ENCODE peak calls at places on chromosomes 12 and 14, in ten cellular contexts. B, W, R, C, L, F, S, Z, G and T are unnamed samples.

GRCh38 chr14:59154383-59154782 is 34.1 kb upstream of the DAAM1 start:
- DNase-seq in W (no peak), F (no peak), G (no peak), Z (no peak), B (no peak), S (no peak), L (no peak), R (no peak), C (no peak), T (no peak)

GRCh38 chr12:92466391-92467305 is 236.1 kb upstream of the PLEKHG7 start:
- DNase-seq in B (no peak), S (no peak), R (no peak), C (no peak), G (peak; percentile 62), W (no peak), Z (no peak), F (peak; percentile 53), L (no peak), T (no peak)

GRCh38 chr12:14283489-14284144 is 81.9 kb upstream of the ATF7IP start:
- DNase-seq in G (no peak), W (no peak), R (no peak), B (no peak), S (no peak), L (no peak), F (no peak), Z (no peak), C (no peak), T (no peak)

GRCh38 chr14:61854898-61855297 is 92.7 kb downstream of the SNAPC1 start:
- DNase-seq in R (no peak), G (no peak), C (no peak), S (no peak), B (no peak), Z (no peak), L (no peak), W (no peak), F (no peak), T (no peak)

GRCh38 chr12:11581179-11581755 is 68.2 kb upstream of the ETV6 start:
- DNase-seq in Z (peak; percentile 75), S (peak; percentile 86), R (peak; percentile 77), L (peak; percentile 75), C (peak; percentile 46), B (peak; percentile 72), W (no peak), F (peak; percentile 75), G (peak; percentile 78), T (peak; percentile 87)

GRCh38 chr14:72597834-72598233 is 296.1 kb downstream of the DPF3 start:
- DNase-seq in S (no peak), Z (no peak), L (no peak), G (no peak), F (no peak), W (no peak), C (no peak), B (no peak), R (no peak), T (no peak)

GRCh38 chr14:63155511-63156189 is 48.6 kb upstream of the RHOJ start:
- DNase-seq in C (no peak), S (no peak), L (no peak), Z (no peak), F (no peak), B (no peak), G (peak; percentile 68), R (peak; percentile 4), W (no peak), T (no peak)

GRCh38 chr12:113889076-113889475 is 77.0 kb downstream of the RBM19 start:
- DNase-seq in B (no peak), L (peak; percentile 13), W (no peak), S (no peak), C (no peak), R (no peak), Z (no peak), G (peak; percentile 31), F (no peak), T (no peak)

GRCh38 chr14:59190372-59190771 is 1.9 kb downstream of the DAAM1 start:
- DNase-seq in W (no peak), S (no peak), C (no peak), G (no peak), F (peak; percentile 11), L (no peak), B (no peak), Z (no peak), R (peak; percentile 29), T (peak; percentile 47)

GRCh38 chr12:6277982-6278438 is 32.5 kb upstream of the PLEKHG6 start:
- DNase-seq in R (peak; percentile 38), F (peak; percentile 68), S (no peak), W (no peak), L (peak; percentile 86), C (no peak), B (peak; percentile 68), Z (no peak), G (no peak), T (peak; percentile 31)

GRCh38 chr14:100108840-100109593 is 43.8 kb downstream of the EVL start:
- DNase-seq in F (no peak), Z (no peak), B (no peak), R (no peak), W (no peak), C (no peak), G (peak; percentile 69), S (no peak), L (no peak), T (no peak)

GRCh38 chr14:100107236-100107635 is 42.0 kb downstream of the EVL start:
- DNase-seq in G (no peak), B (no peak), W (no peak), Z (no peak), C (no peak), L (no peak), R (no peak), F (no peak), S (no peak), T (no peak)

GRCh38 chr14:100109594-100109955 is 44.4 kb downstream of the EVL start:
- DNase-seq in Z (no peak), W (no peak), G (no peak), L (no peak), R (no peak), C (no peak), S (no peak), F (no peak), B (no peak), T (no peak)

GRCh38 chr14:100106661-100107112 is 41.5 kb downstream of the EVL start:
- DNase-seq in S (no peak), B (no peak), W (no peak), C (no peak), Z (no peak), F (no peak), R (no peak), G (no peak), L (no peak), T (no peak)

GRCh38 chr14:100108042-100108825 is 43.0 kb downstream of the EVL start:
- DNase-seq in Z (peak; percentile 87), G (peak; percentile 65), C (peak; percentile 48), R (peak; percentile 69), L (peak; percentile 61), B (peak; percentile 88), F (peak; percentile 89), S (peak; percentile 90), W (peak; percentile 25), T (peak; percentile 87)
- H3K4me1 ChIP-seq in Z (peaks cover 30% of the 10 kb centered on the region), G (peaks cover 28% of the 10 kb centered on the region), C (peaks cover 13% of the 10 kb centered on the region), R (peaks cover 27% of the 10 kb centered on the region), L (peaks cover 8% of the 10 kb centered on the region), B (peaks cover 21% of the 10 kb centered on the region), F (peaks cover 33% of the 10 kb centered on the region), S (no peaks in the 10 kb centered on the region), W (peaks cover 54% of the 10 kb centered on the region), T (peaks cover 4% of the 10 kb centered on the region)

GRCh38 chr12:106118278-106118820 is 20.4 kb downstream of the NUAK1 start:
- DNase-seq in S (no peak), R (no peak), F (no peak), C (no peak), L (no peak), W (no peak), G (no peak), B (no peak), Z (no peak), T (no peak)
- TF ChIP-seq POLR2A in S (no peak), R (no peak), F (no peak), C (no peak), L (no peak), W (no peak), G (no peak), B (no peak), Z (no peak), T (no peak)

DNA sequence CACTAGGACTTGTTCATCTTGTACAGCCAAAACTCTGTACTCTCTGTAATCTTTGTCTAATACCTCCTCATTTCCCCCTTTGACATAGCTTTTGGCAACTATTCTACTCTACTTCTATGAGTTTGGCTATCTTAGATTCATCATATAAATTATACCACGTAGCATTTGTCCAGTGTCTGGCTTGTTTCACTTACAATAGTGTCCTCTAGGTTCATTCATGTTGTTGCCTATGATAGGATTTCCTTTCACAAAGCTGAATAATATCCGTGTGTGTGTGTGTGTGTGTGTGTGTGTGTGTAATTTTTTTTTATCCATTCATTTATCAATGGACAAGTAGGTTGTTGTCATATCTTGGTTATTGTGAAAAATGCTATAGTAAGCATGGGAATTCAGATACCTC is 209.5 kb downstream of the KCNC2 start:
- DNase-seq in G (no peak), R (no peak), W (no peak), B (no peak), C (no peak), L (no peak), Z (no peak), S (no peak), F (no peak), T (no peak)
- H3K4me3 ChIP-seq in G (no peak overlapping the region), R (no peak overlapping the region), W (no peak overlapping the region), B (no peak overlapping the region), C (no peak overlapping the region), L (no peak overlapping the region), Z (no peak overlapping the region), S (no peak overlapping the region), F (no peak overlapping the region), T (no peak overlapping the region)

GRCh38 chr12:27822076-27822712 is 42.2 kb upstream of the MANSC4 start:
- DNase-seq in S (no peak), L (no peak), B (no peak), F (no peak), G (peak; percentile 97), W (no peak), Z (no peak), C (peak; percentile 22), R (peak; percentile 11), T (no peak)

GRCh38 chr12:27821259-27821973 is 41.4 kb upstream of the MANSC4 start:
- DNase-seq in G (peak; percentile 85), L (peak; percentile 39), F (peak; percentile 20), W (no peak), C (peak; percentile 77), Z (peak; percentile 28), B (peak; percentile 29), R (peak; percentile 80), S (peak; percentile 88), T (peak; percentile 22)

GRCh38 chr12:27818421-27818918 is 38.4 kb upstream of the MANSC4 start:
- DNase-seq in R (no peak), W (no peak), L (no peak), Z (no peak), G (peak; percentile 36), F (no peak), S (no peak), B (no peak), C (no peak), T (no peak)

GRCh38 chr12:27823038-27823437 is 43.0 kb upstream of the MANSC4 start:
- DNase-seq in G (no peak), W (no peak), C (no peak), Z (no peak), L (no peak), S (no peak), F (no peak), R (no peak), B (no peak), T (no peak)

DNA sequence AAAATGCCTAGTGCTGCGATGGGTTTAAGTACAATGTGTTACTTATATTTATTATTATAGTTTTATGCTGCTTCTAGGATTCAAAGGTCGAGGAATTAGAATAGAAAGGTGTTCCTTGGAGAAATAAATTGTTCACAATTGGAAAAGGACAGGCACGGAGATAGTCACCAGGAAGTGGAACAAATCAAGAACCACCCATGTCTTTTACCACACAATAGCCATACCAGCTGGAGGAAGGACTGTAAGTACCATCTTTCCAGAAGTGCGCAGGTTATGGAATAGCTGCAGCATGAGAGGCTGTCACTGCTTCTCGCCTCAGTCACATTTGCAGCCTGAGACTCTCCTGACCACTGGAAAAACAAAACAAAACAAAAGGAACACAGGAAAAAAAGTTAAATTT is 40.5 kb upstream of the MANSC4 start:
- DNase-seq in L (no peak), Z (no peak), C (no peak), F (no peak), W (no peak), B (no peak), G (no peak), S (no peak), R (no peak), T (no peak)
- H3K4me1 ChIP-seq in L (no peaks in the 10 kb centered on the region), Z (peaks cover 2% of the 10 kb centered on the region), C (peaks cover 16% of the 10 kb centered on the region), F (peaks cover 7% of the 10 kb centered on the region), W (no peaks in the 10 kb centered on the region), B (peaks cover 4% of the 10 kb centered on the region), G (peaks cover 9% of the 10 kb centered on the region), S (no peaks in the 10 kb centered on the region), R (peaks cover 5% of the 10 kb centered on the region), T (peaks cover 12% of the 10 kb centered on the region)